ENCODE peak calls at places on chromosomes 7 and 10, in five cellular contexts. J is stomach, V is pancreas, Y is body of pancreas, O is SJSA1. F is an unnamed sample. For H3K9me3, the result is how much of the 10 kb centered on the place peaks cover.

GRCh38 chr10:69179089-69179742 is 818 bp upstream of the SUPV3L1 start:
- DNase-seq in V (no peak), O (no peak), J (no peak), Y (peak), F (no peak)

GRCh38 chr10:66187096-66187733 is 738.6 kb upstream of the LRRTM3 start:
- DNase-seq in O (no peak), Y (no peak), V (no peak), J (no peak), F (no peak)

GRCh38 chr7:46257766-46258448 is 336.8 kb upstream of the IGFBP3 start:
- DNase-seq in V (no peak), O (peak), J (no peak), Y (no peak), F (no peak)

GRCh38 chr7:74203157-74203556 is 6.6 kb upstream of the LAT2 start:
- DNase-seq in Y (peak), V (peak), O (peak), J (peak), F (no peak)

GRCh38 chr10:24691113-24691512 is 32.6 kb downstream of the ARHGAP21 start:
- DNase-seq in V (no peak), Y (peak), J (no peak), O (no peak), F (no peak)

GRCh38 chr7:92976931-92977330 is 140.6 kb upstream of the CDK6 start:
- DNase-seq in J (no peak), V (no peak), Y (no peak), O (no peak), F (no peak)

GRCh38 chr10:77328272-77328816 is 309.3 kb downstream of the KCNMA1 start:
- DNase-seq in O (no peak), V (no peak), Y (no peak), J (peak), F (no peak)

GRCh38 chr7:151166629-151167196 is 781 bp downstream of the GBX1 start:
- DNase-seq in Y (no peak), J (no peak), V (no peak), O (no peak), F (no peak)

GRCh38 chr7:42527004-42527403 is 290.0 kb upstream of the GLI3 start:
- DNase-seq in V (no peak), Y (no peak), J (no peak), O (no peak), F (no peak)

GRCh38 chr7:158396982-158397862 is 190.4 kb downstream of the PTPRN2 start:
- DNase-seq in J (no peak), O (no peak), Y (no peak), V (no peak), F (no peak)

GRCh38 chr10:44803820-44804219 is 107.3 kb upstream of the TMEM72 start:
- DNase-seq in J (no peak), Y (no peak), O (no peak), V (no peak), F (no peak)

GRCh38 chr10:44805461-44806210 is 105.5 kb upstream of the TMEM72 start:
- DNase-seq in O (no peak), J (no peak), V (no peak), Y (peak), F (no peak)

GRCh38 chr10:44807451-44807850 is 103.7 kb upstream of the TMEM72 start:
- DNase-seq in J (no peak), O (no peak), V (no peak), Y (no peak), F (no peak)

GRCh38 chr10:44806895-44807294 is 104.2 kb upstream of the TMEM72 start:
- DNase-seq in Y (no peak), J (no peak), V (no peak), O (no peak), F (no peak)

GRCh38 chr10:44804661-44805060 is 106.5 kb upstream of the TMEM72 start:
- DNase-seq in O (no peak), Y (no peak), J (no peak), V (no peak), F (no peak)
- H3K9me3 ChIP-seq in O (under half), Y (under half), J (under half), V (under half), F (under half)

GRCh38 chr10:7408494-7409044 is 2.3 kb downstream of the SFMBT2 start:
- DNase-seq in O (no peak), V (peak), J (peak), Y (peak), F (peak)

GRCh38 chr10:7408003-7408493 is 2.8 kb downstream of the SFMBT2 start:
- DNase-seq in O (no peak), J (no peak), V (peak), Y (peak), F (peak)

GRCh38 chr10:7407368-7408002 is 3.3 kb downstream of the SFMBT2 start:
- DNase-seq in J (no peak), O (no peak), V (no peak), Y (no peak), F (no peak)

GRCh38 chr10:7405637-7406036 is 5.2 kb downstream of the SFMBT2 start:
- DNase-seq in Y (no peak), O (no peak), V (no peak), J (no peak), F (no peak)

GRCh38 chr10:7406712-7407333 is 4.0 kb downstream of the SFMBT2 start:
- DNase-seq in V (no peak), J (no peak), O (no peak), Y (peak), F (no peak)
- H3K4me3 ChIP-seq in V (peak), J (peak), O (no peak), Y (no peak), F (no peak)

DNA sequence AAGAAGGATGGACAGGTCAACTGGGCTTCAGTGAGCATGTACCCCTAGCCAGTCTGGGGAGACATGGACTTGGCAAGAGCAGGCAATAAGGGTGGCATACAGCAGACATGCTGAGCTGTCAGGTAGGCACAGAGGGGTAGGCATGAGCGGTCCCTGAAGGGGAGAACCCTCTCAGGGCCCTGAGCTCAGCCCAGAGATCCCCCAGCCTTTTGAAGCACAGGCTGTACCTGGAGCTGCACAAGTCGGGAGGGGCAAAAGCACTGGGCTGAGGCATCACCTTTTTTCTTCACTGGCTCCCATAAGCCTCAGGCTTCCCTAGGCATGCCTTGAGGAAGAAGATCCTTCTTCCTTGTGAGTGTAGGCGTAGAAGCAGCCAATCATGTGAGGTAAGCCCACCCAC is 42.3 kb downstream of the ZNF727 start:
- DNase-seq in O (no peak), Y (no peak), V (no peak), J (no peak), F (no peak)
- H3K9me3 ChIP-seq in O (under half), Y (under half), V (under half), J (under half), F (under half)

GRCh38 chr10:93541402-93542357 is 24.8 kb upstream of the FFAR4 start:
- DNase-seq in Y (peak), O (peak), J (peak), V (peak), F (peak)
- H3K4me3 ChIP-seq in Y (no peak), O (no peak), J (no peak), V (peak), F (no peak)